ENCODE peak calls at places on chromosomes 2 and 18, in six cellular contexts. Z is activated T-helper 1 cell treated with Interleukin-2 at 50 U/mL for 16 hours; H is fibroblast of the aortic adventitia; F is AG09319; G is tibial nerve; K is effector CD4-positive, alpha-beta T cell. N is an unnamed sample.
A peak's percentile ranks its signal among the peaks of the same experiment; 100 is the strongest.

GRCh38 chr2:133109772-133110171 is 439.8 kb upstream of the LYPD1 start:
- DNase-seq in K (no peak), G (no peak), Z (no peak), F (peak; percentile 49), H (peak; percentile 71), N (peak; percentile 75)

GRCh38 chr2:217218269-217219140 is 358.6 kb upstream of the TNP1 start:
- DNase-seq in Z (no peak), G (no peak), F (no peak), K (no peak), H (peak; percentile 72), N (peak; percentile 18)

GRCh38 chr2:63047534-63048281 is 2.9 kb upstream of the OTX1 start:
- DNase-seq in F (no peak), K (no peak), G (no peak), H (no peak), Z (no peak), N (no peak)

GRCh38 chr2:230054079-230054478 is 14.6 kb downstream of the SLC16A14 start:
- DNase-seq in F (no peak), H (peak; percentile 83), K (no peak), Z (no peak), G (no peak), N (peak; percentile 25)

GRCh38 chr2:128369126-128369555 is 50.5 kb upstream of the HS6ST1 start:
- DNase-seq in G (no peak), Z (no peak), H (peak; percentile 60), K (no peak), F (no peak), N (no peak)

GRCh38 chr2:31247671-31248070 is 13.7 kb downstream of the EHD3 start:
- DNase-seq in G (no peak), K (no peak), Z (no peak), H (no peak), F (no peak), N (no peak)

GRCh38 chr2:173432049-173432754 is 77.5 kb downstream of the CDCA7 start:
- DNase-seq in H (no peak), F (no peak), Z (no peak), K (no peak), G (no peak), N (peak; percentile 23)

GRCh38 chr2:75522543-75523312 is 38.0 kb downstream of the EVA1A start:
- DNase-seq in G (no peak), Z (no peak), H (no peak), F (no peak), K (no peak), N (no peak)

GRCh38 chr2:89850481-89850880 is 1159.0 kb downstream of the RPIA start:
- DNase-seq in H (no peak), Z (no peak), F (no peak), K (no peak), G (no peak), N (no peak)

GRCh38 chr2:240615830-240616547 is 9.3 kb upstream of the GPR35 start:
- DNase-seq in G (peak; percentile 3), H (no peak), Z (no peak), F (no peak), K (no peak), N (no peak)

GRCh38 chr2:158994920-158995676 is 26.7 kb downstream of the TANC1 start:
- DNase-seq in H (peak; percentile 48), F (no peak), K (no peak), Z (no peak), G (no peak), N (no peak)

GRCh38 chr18:32906506-32907214 is 133.8 kb upstream of the KLHL14 start:
- DNase-seq in H (no peak), Z (no peak), F (no peak), K (no peak), G (no peak), N (no peak)

GRCh38 chr2:69203166-69203985 is 183.7 kb downstream of the GFPT1 start:
- DNase-seq in H (peak; percentile 3), K (no peak), F (no peak), G (no peak), Z (no peak), N (no peak)

GRCh38 chr18:51212606-51213005 is 15.1 kb upstream of the MEX3C start:
- DNase-seq in H (no peak), G (no peak), F (no peak), K (no peak), Z (no peak), N (no peak)

GRCh38 chr2:69933839-69934613 is 19.1 kb downstream of the MXD1 start:
- DNase-seq in H (peak; percentile 95), K (no peak), F (peak; percentile 45), Z (no peak), G (no peak), N (peak; percentile 73)